ENCODE peak calls at places on chromosomes 3 and 15, in four cellular contexts. B is fibroblast of lung; S is effector memory CD4-positive, alpha-beta T cell; P is ascending aorta. G is an unnamed sample.

GRCh38 chr15:89936793-89937265 is 24.1 kb upstream of the ARPIN start:
- DNase-seq in B (no peak), S (no peak), P (no peak), G (no peak)

GRCh38 chr3:136245691-136246090 is 4.4 kb upstream of the PCCB start:
- DNase-seq in B (no peak), S (no peak), P (no peak), G (no peak)

GRCh38 chr15:40049076-40049475 is 10.1 kb upstream of the SRP14 start:
- DNase-seq in B (no peak), S (no peak), P (no peak), G (no peak)

GRCh38 chr3:193240850-193241706 is at the start of gene PLAAT1:
- DNase-seq in B (peak; percentile 69), S (no peak), P (peak; percentile 66), G (no peak)

GRCh38 chr3:20160230-20160629 is 25.8 kb downstream of the SGO1 start:
- DNase-seq in B (no peak), S (no peak), P (no peak), G (no peak)

GRCh38 chr3:119497824-119498187 is 541 bp upstream of the TIMMDC1 start:
- DNase-seq in B (peak; percentile 38), S (no peak), P (no peak), G (no peak)

GRCh38 chr3:157355276-157355675 is 81.4 kb upstream of the PTX3 start:
- DNase-seq in B (no peak), S (no peak), P (no peak), G (no peak)

GRCh38 chr15:96115642-96116041 is 214.9 kb upstream of the NR2F2 start:
- DNase-seq in B (peak; percentile 89), S (no peak), P (no peak), G (no peak)

GRCh38 chr15:31212956-31213694 is 111.6 kb upstream of the TRPM1 start:
- DNase-seq in B (no peak), S (no peak), P (peak; percentile 56), G (no peak)

GRCh38 chr3:25594007-25594502 is 70.7 kb downstream of the TOP2B start:
- DNase-seq in B (peak; percentile 78), S (no peak), P (no peak), G (no peak)

GRCh38 chr3:64242435-64242834 is 17.2 kb upstream of the PRICKLE2 start:
- DNase-seq in B (peak; percentile 37), S (no peak), P (no peak), G (peak; percentile 40)

GRCh38 chr15:88572030-88572333 is 25.5 kb upstream of the DET1 start:
- DNase-seq in B (no peak), S (no peak), P (no peak), G (no peak)

GRCh38 chr3:40299721-40300335 is 9.7 kb upstream of the EIF1B start:
- DNase-seq in B (peak; percentile 76), S (no peak), P (no peak), G (no peak)

GRCh38 chr3:179071161-179071568 is 444 bp downstream of the ZMAT3 start:
- DNase-seq in B (peak; percentile 71), S (peak; percentile 47), P (no peak), G (no peak)

GRCh38 chr3:77298405-77298804 is 258.5 kb downstream of the ROBO2 start:
- DNase-seq in B (no peak), S (no peak), P (no peak), G (no peak)

GRCh38 chr3:155130001-155130400 is 49.9 kb downstream of the MME start:
- DNase-seq in B (no peak), S (no peak), P (no peak), G (no peak)

GRCh38 chr3:156256256-156256655 is 135.9 kb downstream of the KCNAB1 start:
- DNase-seq in B (peak; percentile 9), S (no peak), P (no peak), G (no peak)

GRCh38 chr15:29050870-29051269 is 165.1 kb downstream of the APBA2 start:
- DNase-seq in B (peak; percentile 54), S (no peak), P (no peak), G (no peak)

GRCh38 chr3:53949541-53949940 is 57.9 kb upstream of the SELENOK start:
- DNase-seq in B (no peak), S (no peak), P (no peak), G (no peak)

GRCh38 chr3:28972921-28973320 is 307.9 kb upstream of the RBMS3 start:
- DNase-seq in B (peak; percentile 76), S (no peak), P (no peak), G (no peak)

GRCh38 chr3:127212231-127212630 is 19.3 kb downstream of the PRR23E start:
- DNase-seq in B (no peak), S (no peak), P (no peak), G (no peak)

GRCh38 chr3:118884748-118885206 is 149.9 kb downstream of the IGSF11 start:
- DNase-seq in B (peak; percentile 20), S (peak; percentile 56), P (peak; percentile 72), G (no peak)

GRCh38 chr15:63896336-63897115 is 62.8 kb upstream of the HERC1 start:
- DNase-seq in B (peak; percentile 80), S (no peak), P (no peak), G (no peak)

GRCh38 chr3:175102161-175102560 is 243.0 kb downstream of the NAALADL2 start:
- DNase-seq in B (no peak), S (no peak), P (no peak), G (no peak)

GRCh38 chr3:105827959-105828358 is 40.9 kb downstream of the CBLB start:
- DNase-seq in B (peak; percentile 93), S (no peak), P (peak; percentile 75), G (no peak)

GRCh38 chr15:90047956-90048575 is 46.9 kb downstream of the ZNF710 start:
- DNase-seq in B (no peak), S (no peak), P (no peak), G (no peak)

GRCh38 chr3:115464036-115464435 is 159.3 kb upstream of the GAP43 start:
- DNase-seq in B (no peak), S (no peak), P (no peak), G (no peak)

GRCh38 chr15:91885714-91886265 is 32.3 kb downstream of the SLCO3A1 start:
- DNase-seq in B (no peak), S (no peak), P (no peak), G (no peak)

GRCh38 chr15:77654975-77655374 is 22.3 kb upstream of the LINGO1 start:
- DNase-seq in B (no peak), S (no peak), P (no peak), G (no peak)

GRCh38 chr3:45906681-45907220 is 20.4 kb downstream of the CCR9 start:
- DNase-seq in B (peak; percentile 85), S (no peak), P (no peak), G (no peak)

GRCh38 chr3:11393401-11393800 is 121.2 kb downstream of the ATG7 start:
- DNase-seq in B (no peak), S (no peak), P (no peak), G (no peak)

GRCh38 chr3:14605070-14605469 is 46.5 kb upstream of the CCDC174 start:
- DNase-seq in B (peak; percentile 57), S (no peak), P (no peak), G (no peak)

GRCh38 chr3:73558399-73559075 is 66.2 kb downstream of the PDZRN3 start:
- DNase-seq in B (peak; percentile 44), S (no peak), P (no peak), G (no peak)

GRCh38 chr3:185582236-185582635 is 3.9 kb upstream of the SENP2 start:
- DNase-seq in B (no peak), S (no peak), P (no peak), G (no peak)

GRCh38 chr3:193605876-193606275 is 12.9 kb downstream of the OPA1 start:
- DNase-seq in B (peak; percentile 50), S (peak; percentile 41), P (peak; percentile 66), G (no peak)

GRCh38 chr3:151178208-151178845 is 24.7 kb downstream of the GPR171 start:
- DNase-seq in B (no peak), S (no peak), P (no peak), G (no peak)

GRCh38 chr3:14769531-14770325 is 49.0 kb upstream of the FGD5 start:
- DNase-seq in B (no peak), S (no peak), P (peak; percentile 57), G (peak; percentile 72)

GRCh38 chr3:175940243-175940642 is 1081.1 kb downstream of the NAALADL2 start:
- DNase-seq in B (peak; percentile 70), S (no peak), P (no peak), G (no peak)

GRCh38 chr15:41798607-41799487 is 24.6 kb downstream of the MAPKBP1 start:
- DNase-seq in B (peak; percentile 20), S (no peak), P (no peak), G (no peak)

GRCh38 chr15:78977591-78978347 is 32.9 kb upstream of the CTSH start:
- DNase-seq in B (no peak), S (no peak), P (no peak), G (no peak)
- H3K4me3 ChIP-seq in B (no peak overlapping the region), S (no peak overlapping the region), P (no peak overlapping the region), G (no peak overlapping the region)

DNA sequence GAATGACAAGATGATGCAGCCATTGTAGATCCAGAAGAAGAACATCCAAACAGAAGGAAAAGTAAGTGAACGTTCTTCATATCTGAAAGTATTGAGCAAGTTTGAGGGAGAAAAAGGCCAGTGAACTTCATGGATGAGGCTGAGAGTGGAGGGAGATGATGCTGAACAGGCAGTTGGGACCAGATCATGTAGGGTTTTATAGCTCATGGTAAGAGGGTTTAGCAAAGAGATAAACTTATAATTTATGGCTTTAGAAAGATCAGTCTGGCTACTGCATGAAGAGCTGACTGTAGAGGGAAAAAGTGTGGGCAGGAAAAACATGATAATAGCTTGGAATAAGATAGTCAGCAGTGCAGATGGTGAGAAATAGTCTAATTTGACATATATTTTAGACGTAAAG is 192.6 kb upstream of the LPP start:
- DNase-seq in B (no peak), S (no peak), P (no peak), G (no peak)
- H3K4me1 ChIP-seq in B (no peaks in the 10 kb centered on the region), S (peaks cover 15% of the 10 kb centered on the region), P (no peaks in the 10 kb centered on the region), G (no peaks in the 10 kb centered on the region)

DNA sequence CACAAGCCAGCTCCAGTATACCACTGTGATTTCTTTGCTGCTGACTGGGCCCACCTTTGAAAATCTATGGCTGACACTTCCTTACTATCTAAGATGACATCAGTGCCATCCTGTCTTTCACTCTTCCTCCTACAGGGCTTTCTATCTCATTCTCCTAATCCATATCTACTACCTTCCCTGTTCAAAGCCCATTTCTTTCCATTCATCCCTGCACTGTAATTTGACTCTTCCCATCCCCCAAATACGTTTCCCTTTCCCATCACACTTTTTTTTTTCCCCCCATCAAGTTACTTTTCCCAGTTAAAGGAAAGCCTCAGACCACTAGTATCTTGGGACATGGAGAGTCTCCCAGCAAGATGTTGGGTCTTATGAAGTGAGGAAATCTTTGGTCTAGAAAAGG is 136.7 kb downstream of the AKAP13 start:
- DNase-seq in B (no peak), S (no peak), P (no peak), G (no peak)
- H3K27ac ChIP-seq in B (no peak overlapping the region), S (no peak overlapping the region), P (no peak overlapping the region), G (no peak overlapping the region)

DNA sequence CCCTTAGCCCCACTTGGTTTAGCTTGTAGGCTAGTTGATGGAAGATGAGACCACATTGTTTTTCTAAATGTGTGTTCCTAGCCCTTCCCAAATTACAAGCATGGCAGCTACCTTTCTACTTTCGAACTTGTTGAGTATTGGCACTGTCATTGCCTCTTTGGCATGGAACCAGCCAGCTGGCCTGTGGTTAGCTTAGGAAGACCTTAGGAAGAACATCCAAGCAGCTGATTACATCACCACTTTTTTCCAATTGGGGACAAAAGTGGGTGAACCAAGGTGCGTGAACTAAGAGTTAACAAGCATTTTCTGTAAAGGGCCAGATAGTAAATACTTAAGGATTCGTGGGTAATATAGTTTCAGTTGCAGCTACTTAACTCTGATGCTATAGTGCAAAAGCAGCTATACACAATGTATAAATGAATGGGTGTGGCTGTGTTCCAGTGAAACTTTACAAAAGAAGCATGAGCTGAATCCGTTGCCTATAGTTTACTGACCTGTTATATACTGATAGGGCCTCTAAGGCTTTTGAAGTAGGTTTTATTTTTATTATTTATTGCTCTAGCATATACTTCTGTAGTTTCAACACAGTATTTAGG is 8.5 kb downstream of the KLHL18 start:
- DNase-seq in B (peak; percentile 10), S (no peak), P (no peak), G (no peak)
- H3K4me3 ChIP-seq in B (no peak overlapping the region), S (no peak overlapping the region), P (no peak overlapping the region), G (no peak overlapping the region)

GRCh38 chr15:74873036-74873755 is at the start of gene SCAMP2:
- DNase-seq in B (peak; percentile 96), S (peak; percentile 87), P (peak; percentile 97), G (peak; percentile 95)
- H3K4me1 ChIP-seq in B (no peaks in the 10 kb centered on the region), S (peaks cover 36% of the 10 kb centered on the region), P (peaks cover 40% of the 10 kb centered on the region), G (peaks cover 45% of the 10 kb centered on the region)

G was measured in vagina.